ENCODE peak calls at places on chromosomes 1 and 21, in seven cellular contexts. T, P, S, L, Q, C and O are unnamed samples.

GRCh38 chr1:108327534-108328462 is 83.9 kb upstream of the NBPF4 start:
- DNase-seq in T (no peak), P (no peak), S (peak; percentile 13), L (no peak), Q (no peak), C (no peak), O (no peak)

GRCh38 chr1:29525941-29526340 is 289.6 kb downstream of the PTPRU start:
- DNase-seq in T (no peak), P (no peak), S (no peak), L (no peak), Q (no peak), C (no peak), O (no peak)

GRCh38 chr1:23475641-23476040 is 8.3 kb downstream of the ASAP3 start:
- DNase-seq in T (no peak), P (no peak), S (no peak), L (no peak), Q (peak; percentile 68), C (no peak), O (no peak)

GRCh38 chr1:35855016-35855700 is 27.9 kb upstream of the AGO1 start:
- DNase-seq in T (no peak), P (no peak), S (no peak), L (no peak), Q (no peak), C (no peak), O (no peak)

GRCh38 chr1:67833595-67833926 is 294 bp upstream of the GNG12 start:
- DNase-seq in T (no peak), P (no peak), S (no peak), L (peak; percentile 61), Q (peak; percentile 96), C (no peak), O (no peak)

GRCh38 chr1:173509797-173510196 is 32.7 kb downstream of the PRDX6 start:
- DNase-seq in T (no peak), P (no peak), S (no peak), L (no peak), Q (no peak), C (no peak), O (no peak)

GRCh38 chr1:145858937-145859490 is at the start of gene PIAS3:
- DNase-seq in T (peak; percentile 92), P (peak; percentile 78), S (peak; percentile 99), L (peak; percentile 93), Q (peak; percentile 99), C (peak; percentile 92), O (no peak)

GRCh38 chr1:212457740-212458338 is 25.1 kb downstream of the NENF start:
- DNase-seq in T (peak; percentile 70), P (peak; percentile 24), S (no peak), L (peak; percentile 37), Q (peak; percentile 59), C (peak; percentile 37), O (no peak)

GRCh38 chr1:209823143-209824041 is 4.4 kb upstream of the UTP25 start:
- DNase-seq in T (peak; percentile 74), P (peak; percentile 35), S (no peak), L (peak; percentile 78), Q (peak; percentile 87), C (peak; percentile 42), O (no peak)

GRCh38 chr1:30336550-30337426 is 386.6 kb downstream of the MATN1 start:
- DNase-seq in T (no peak), P (no peak), S (no peak), L (no peak), Q (no peak), C (no peak), O (peak; percentile 77)

GRCh38 chr1:200437088-200437487 is 27.3 kb upstream of the ZNF281 start:
- DNase-seq in T (no peak), P (no peak), S (no peak), L (no peak), Q (no peak), C (no peak), O (no peak)

GRCh38 chr21:45525153-45525909 is 16.9 kb downstream of the SLC19A1 start:
- DNase-seq in T (no peak), P (no peak), S (peak; percentile 79), L (no peak), Q (no peak), C (no peak), O (no peak)

GRCh38 chr1:34378968-34379729 is 202.4 kb downstream of the C1orf94 start:
- DNase-seq in T (no peak), P (no peak), S (no peak), L (no peak), Q (peak; percentile 47), C (no peak), O (no peak)

GRCh38 chr21:32330784-32331311 is 32.2 kb downstream of the MRAP start:
- DNase-seq in T (no peak), P (no peak), S (no peak), L (no peak), Q (no peak), C (no peak), O (no peak)

GRCh38 chr1:43265431-43265830 is 4.4 kb upstream of the TMEM125 start:
- DNase-seq in T (no peak), P (no peak), S (no peak), L (no peak), Q (no peak), C (no peak), O (no peak)

GRCh38 chr1:151156515-151156819 is at the start of gene TNFAIP8L2:
- DNase-seq in T (peak; percentile 90), P (peak; percentile 51), S (peak; percentile 89), L (no peak), Q (no peak), C (no peak), O (no peak)
- H3K4me3 ChIP-seq in T (peak within 1 kb of the TSS; percentile 99), P (peak within 1 kb of the TSS; percentile 87), S (peak within 1 kb of the TSS; percentile 57), L (no peak within 1 kb of the TSS), Q (no peak within 1 kb of the TSS), C (no peak within 1 kb of the TSS), O (peak within 1 kb of the TSS; percentile 21)

GRCh38 chr1:25691211-25691610 is 74.6 kb downstream of the MAN1C1 start:
- DNase-seq in T (no peak), P (no peak), S (no peak), L (no peak), Q (no peak), C (no peak), O (no peak)

GRCh38 chr1:25694591-25695007 is 78.0 kb downstream of the MAN1C1 start:
- DNase-seq in T (no peak), P (no peak), S (no peak), L (peak; percentile 65), Q (peak; percentile 66), C (no peak), O (no peak)

GRCh38 chr1:25694167-25694566 is 77.6 kb downstream of the MAN1C1 start:
- DNase-seq in T (no peak), P (no peak), S (no peak), L (no peak), Q (peak; percentile 74), C (no peak), O (peak; percentile 95)

GRCh38 chr1:25690396-25690956 is 73.9 kb downstream of the MAN1C1 start:
- DNase-seq in T (no peak), P (no peak), S (no peak), L (no peak), Q (no peak), C (no peak), O (no peak)

DNA sequence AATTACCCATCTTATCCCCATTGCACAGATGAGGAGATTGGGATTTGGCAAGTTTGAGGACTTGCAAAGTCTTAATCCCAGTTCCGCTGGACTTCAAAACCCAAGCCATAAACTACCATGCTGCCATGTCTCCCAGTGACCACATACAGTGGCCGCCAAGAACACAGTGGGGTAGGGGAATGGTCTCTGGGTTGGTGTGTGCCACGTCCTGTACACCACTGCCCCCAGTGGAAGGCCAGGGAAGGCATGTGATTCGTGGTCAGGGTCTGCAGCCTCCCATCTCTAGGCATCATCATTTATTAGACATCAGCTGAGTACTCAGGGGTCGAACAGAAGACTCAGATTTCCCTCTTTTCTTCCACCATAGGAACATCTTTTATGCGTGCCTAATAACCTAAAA is 76.0 kb downstream of the MAN1C1 start:
- DNase-seq in T (peak; percentile 19), P (no peak), S (no peak), L (no peak), Q (no peak), C (peak; percentile 25), O (no peak)
- H3K4me1 ChIP-seq in T (peaks cover 3% of the 10 kb centered on the region), P (peaks cover 26% of the 10 kb centered on the region), S (peaks cover 17% of the 10 kb centered on the region), L (peaks cover 29% of the 10 kb centered on the region), Q (peaks cover 34% of the 10 kb centered on the region), C (peaks cover 24% of the 10 kb centered on the region), O (peaks cover 74% of the 10 kb centered on the region)

DNA sequence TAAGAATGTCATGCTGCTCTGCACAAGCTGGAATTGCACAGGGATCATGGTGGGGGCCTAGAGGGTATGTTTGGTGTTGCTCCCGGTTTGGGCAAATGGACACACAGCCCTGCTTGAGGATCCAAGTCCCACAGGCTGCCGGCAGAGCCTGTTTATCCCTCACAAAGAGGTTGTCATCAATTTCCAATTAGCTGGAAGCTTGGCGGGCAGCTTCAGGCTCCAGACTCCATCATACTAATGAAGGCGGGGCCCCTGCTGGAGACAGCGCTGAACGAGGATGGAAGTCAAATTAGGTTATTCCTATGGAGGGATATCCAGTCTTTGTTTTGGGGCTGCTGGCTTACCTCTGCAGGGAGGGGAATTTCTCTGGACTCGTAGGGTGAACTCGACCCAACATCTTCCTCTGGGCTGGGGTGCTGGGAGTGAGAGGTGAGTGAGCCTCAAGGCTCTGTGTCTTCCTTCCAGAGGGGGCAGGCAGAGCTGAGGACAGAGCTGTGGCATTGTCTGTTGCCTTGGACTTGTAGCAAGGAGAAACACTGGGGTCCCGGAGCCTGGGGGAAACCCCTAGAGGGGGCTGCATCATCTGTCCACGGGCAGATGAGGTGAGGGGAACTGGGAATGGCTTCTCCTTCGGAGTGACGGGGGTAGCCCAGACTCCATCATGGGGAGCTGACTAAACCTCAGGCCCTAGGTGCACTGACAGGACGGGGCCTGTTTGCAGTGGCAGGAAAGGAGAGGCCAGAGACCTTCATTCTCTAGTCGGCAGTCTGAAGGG is 24.9 kb upstream of the PARP1 start:
- DNase-seq in T (no peak), P (no peak), S (no peak), L (no peak), Q (no peak), C (no peak), O (no peak)
- H3K4me3 ChIP-seq in T (no peak overlapping the region), P (no peak overlapping the region), S (no peak overlapping the region), L (no peak overlapping the region), Q (no peak overlapping the region), C (no peak overlapping the region), O (no peak overlapping the region)

GRCh38 chr1:44293761-44294315 is 61.2 kb downstream of the ERI3 start:
- DNase-seq in T (no peak), P (no peak), S (no peak), L (no peak), Q (no peak), C (no peak), O (no peak)

GRCh38 chr1:44289530-44289929 is 65.5 kb downstream of the ERI3 start:
- DNase-seq in T (no peak), P (no peak), S (no peak), L (no peak), Q (no peak), C (no peak), O (no peak)

GRCh38 chr1:44294588-44295007 is 60.5 kb downstream of the ERI3 start:
- DNase-seq in T (no peak), P (no peak), S (no peak), L (peak; percentile 79), Q (peak; percentile 95), C (peak; percentile 28), O (peak; percentile 88)

GRCh38 chr1:44290250-44291094 is 64.6 kb downstream of the ERI3 start:
- DNase-seq in T (no peak), P (no peak), S (no peak), L (no peak), Q (no peak), C (no peak), O (no peak)

DNA sequence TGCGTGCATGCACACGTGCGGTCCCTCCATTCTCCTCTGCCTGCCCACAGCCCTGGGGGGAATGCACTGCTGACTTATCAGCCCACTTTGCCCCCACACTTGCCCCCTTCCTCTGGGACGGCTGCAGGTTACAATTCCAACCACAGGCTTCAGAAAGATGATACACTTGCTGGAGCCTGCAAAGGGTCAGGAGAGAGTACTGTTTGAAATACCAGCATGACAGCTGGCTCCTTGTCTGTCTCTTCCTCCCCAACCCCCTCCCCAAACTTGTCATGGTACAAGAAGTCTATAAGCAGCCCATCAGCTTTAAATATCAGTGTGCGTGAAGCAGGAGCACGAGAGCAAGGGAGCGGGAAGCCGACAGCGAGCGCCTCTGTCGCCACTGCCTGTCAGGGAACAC is 62.4 kb downstream of the ERI3 start:
- DNase-seq in T (no peak), P (no peak), S (no peak), L (no peak), Q (no peak), C (no peak), O (no peak)
- H3K4me1 ChIP-seq in T (no peaks in the 10 kb centered on the region), P (no peaks in the 10 kb centered on the region), S (peaks cover 4% of the 10 kb centered on the region), L (no peaks in the 10 kb centered on the region), Q (peaks cover 6% of the 10 kb centered on the region), C (no peaks in the 10 kb centered on the region), O (peaks cover 14% of the 10 kb centered on the region)